ENCODE peak calls at places on chromosomes 6 and 20, in ten cellular contexts. F is IMR-90; V is prostate gland; Y is AG09309; N is fibroblast of mammary gland; U is A549; W is tibial artery; M is progenitor cell of endocrine pancreas; J is CD4-positive, alpha-beta T cell; E is nephron progenitor cell. A is an unnamed sample.

GRCh38 chr6:50091641-50092040 is 41.9 kb upstream of the DEFB112 start:
- DNase-seq in F (peak), V (no peak), Y (no peak), N (peak), U (no peak), W (no peak), M (no peak), J (no peak), E (no peak), A (no peak)

GRCh38 chr6:35327349-35328027 is 14.9 kb upstream of the PPARD start:
- DNase-seq in F (peak), V (peak), Y (no peak), N (peak), U (peak), W (no peak), M (peak), J (peak), E (peak), A (no peak)

GRCh38 chr20:46324960-46325703 is 16.8 kb upstream of the CDH22 start:
- DNase-seq in F (peak), V (no peak), Y (no peak), N (peak), U (peak), W (no peak), M (no peak), J (no peak), E (no peak), A (no peak)

GRCh38 chr6:166387642-166388325 is 5.0 kb upstream of the MPC1 start:
- DNase-seq in F (no peak), V (no peak), Y (no peak), N (no peak), U (no peak), W (no peak), M (no peak), J (no peak), E (no peak), A (no peak)

GRCh38 chr6:33609444-33610034 is 11.6 kb upstream of the ITPR3 start:
- DNase-seq in F (peak), V (no peak), Y (peak), N (peak), U (no peak), W (peak), M (no peak), J (no peak), E (no peak), A (no peak)

GRCh38 chr6:112029045-112029822 is 24.7 kb upstream of the CCN6 start:
- DNase-seq in F (peak), V (no peak), Y (no peak), N (peak), U (peak), W (no peak), M (peak), J (peak), E (peak), A (peak)

GRCh38 chr6:117818449-117818848 is 88.6 kb upstream of the SLC35F1 start:
- DNase-seq in F (no peak), V (no peak), Y (no peak), N (no peak), U (no peak), W (no peak), M (no peak), J (no peak), E (no peak), A (no peak)

GRCh38 chr20:58024241-58024721 is 204.2 kb downstream of the ANKRD60 start:
- DNase-seq in F (no peak), V (no peak), Y (no peak), N (no peak), U (no peak), W (no peak), M (no peak), J (no peak), E (no peak), A (no peak)

GRCh38 chr6:170553686-170554085 is 483 bp upstream of the TBP start:
- DNase-seq in F (peak), V (peak), Y (no peak), N (peak), U (no peak), W (no peak), M (no peak), J (no peak), E (no peak), A (peak)

GRCh38 chr20:60751826-60752225 is 500.2 kb upstream of the CDH4 start:
- DNase-seq in F (no peak), V (no peak), Y (no peak), N (no peak), U (no peak), W (no peak), M (no peak), J (no peak), E (no peak), A (no peak)

GRCh38 chr6:26269406-26270120 is 95.4 kb upstream of the BTN3A2 start:
- DNase-seq in F (no peak), V (no peak), Y (no peak), N (no peak), U (no peak), W (no peak), M (no peak), J (no peak), E (no peak), A (no peak)

DNA sequence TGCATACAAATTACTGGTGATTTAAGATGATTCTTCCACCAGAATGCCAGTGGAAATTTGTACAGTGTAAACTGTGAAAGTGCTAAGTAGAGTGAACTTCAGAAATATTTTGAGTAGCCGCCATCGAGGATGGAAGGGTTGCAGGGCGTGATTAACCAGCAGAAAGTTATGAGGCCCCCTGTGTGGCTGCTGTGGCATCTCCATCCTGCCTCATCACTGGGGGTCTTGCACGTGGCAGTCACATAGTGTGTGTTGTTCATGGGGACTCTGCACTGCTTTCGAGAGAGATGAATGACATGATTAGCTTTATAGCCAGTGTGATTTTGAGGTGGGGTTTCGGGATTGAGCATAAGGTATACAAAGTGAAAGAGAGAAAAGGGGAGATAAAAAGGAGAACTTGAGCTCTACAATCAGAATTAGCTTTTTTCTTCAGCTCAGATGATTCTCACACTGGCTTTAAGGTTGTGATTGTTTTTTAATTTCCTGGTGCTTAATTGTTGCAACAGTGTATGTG is 26.4 kb downstream of the KCTD20 start:
- DNase-seq in F (no peak), V (no peak), Y (no peak), N (no peak), U (no peak), W (no peak), M (no peak), J (no peak), E (no peak), A (no peak)
- TF ChIP-seq CTCF in F (no peak), V (no peak), Y (no peak), N (no peak), U (no peak), W (no peak), M (no peak), J (no peak), E (no peak), A (no peak)

GRCh38 chr6:30903236-30903635 is 4.8 kb upstream of the GTF2H4 start:
- DNase-seq in F (no peak), V (no peak), Y (no peak), N (no peak), U (no peak), W (no peak), M (no peak), J (no peak), E (no peak), A (no peak)

GRCh38 chr6:30912746-30913520 is 1.1 kb upstream of the VARS2 start:
- DNase-seq in F (no peak), V (no peak), Y (no peak), N (no peak), U (no peak), W (no peak), M (no peak), J (no peak), E (no peak), A (no peak)

GRCh38 chr6:30908700-30909099 is 693 bp downstream of the GTF2H4 start:
- DNase-seq in F (no peak), V (no peak), Y (no peak), N (no peak), U (no peak), W (no peak), M (no peak), J (no peak), E (no peak), A (no peak)

GRCh38 chr6:30902709-30903108 is 5.3 kb upstream of the GTF2H4 start:
- DNase-seq in F (no peak), V (no peak), Y (no peak), N (no peak), U (no peak), W (no peak), M (no peak), J (no peak), E (no peak), A (no peak)

GRCh38 chr6:30907758-30908591 is at the start of gene GTF2H4:
- DNase-seq in F (peak), V (peak), Y (peak), N (peak), U (peak), W (peak), M (peak), J (peak), E (peak), A (peak)
- TF ChIP-seq CTCF in F (no peak), V (no peak), Y (no peak), N (no peak), U (no peak), W (no peak), M (no peak), J (no peak), E (no peak), A (no peak)

GRCh38 chr6:130127195-130127594 is 95.6 kb downstream of the SAMD3 start:
- DNase-seq in F (no peak), V (no peak), Y (no peak), N (no peak), U (no peak), W (no peak), M (no peak), J (no peak), E (no peak), A (no peak)

GRCh38 chr6:130132286-130132701 is 90.5 kb downstream of the SAMD3 start:
- DNase-seq in F (no peak), V (no peak), Y (no peak), N (no peak), U (no peak), W (no peak), M (no peak), J (peak), E (no peak), A (no peak)

GRCh38 chr6:130134594-130134993 is 88.2 kb downstream of the SAMD3 start:
- DNase-seq in F (peak), V (no peak), Y (no peak), N (no peak), U (no peak), W (no peak), M (no peak), J (no peak), E (no peak), A (no peak)

DNA sequence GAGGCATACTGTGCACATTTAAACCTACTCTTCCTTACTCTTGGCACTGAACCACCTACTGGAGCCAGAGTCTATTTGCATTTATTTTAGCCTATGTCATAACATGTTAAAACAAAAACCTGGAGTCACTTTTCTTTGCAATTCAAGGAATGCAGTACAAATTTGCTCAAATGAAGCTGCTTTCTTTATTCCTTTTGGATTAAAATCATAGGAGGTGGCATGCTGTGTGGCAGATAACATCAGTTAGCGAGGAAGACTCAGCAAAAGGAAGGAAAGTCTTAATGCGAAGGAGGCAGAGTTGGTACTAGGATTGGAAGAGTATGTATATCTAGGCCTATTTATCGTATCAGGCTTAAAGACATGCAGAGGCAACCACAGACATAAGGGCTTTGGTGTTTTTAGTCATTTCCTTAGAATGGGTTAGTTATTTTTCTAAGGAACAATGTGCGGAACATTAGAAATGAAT is 92.9 kb downstream of the SAMD3 start:
- DNase-seq in F (peak), V (no peak), Y (no peak), N (no peak), U (no peak), W (no peak), M (no peak), J (no peak), E (no peak), A (peak)
- TF ChIP-seq CTCF in F (no peak), V (no peak), Y (no peak), N (no peak), U (no peak), W (no peak), M (no peak), J (no peak), E (no peak), A (no peak)

GRCh38 chr6:168636147-168636982 is 195.4 kb downstream of the SMOC2 start:
- DNase-seq in F (no peak), V (no peak), Y (no peak), N (no peak), U (no peak), W (no peak), M (no peak), J (no peak), E (no peak), A (no peak)
- TF ChIP-seq CTCF in F (no peak), V (no peak), Y (no peak), N (no peak), U (no peak), W (no peak), M (peak), J (no peak), E (no peak), A (no peak)

DNA sequence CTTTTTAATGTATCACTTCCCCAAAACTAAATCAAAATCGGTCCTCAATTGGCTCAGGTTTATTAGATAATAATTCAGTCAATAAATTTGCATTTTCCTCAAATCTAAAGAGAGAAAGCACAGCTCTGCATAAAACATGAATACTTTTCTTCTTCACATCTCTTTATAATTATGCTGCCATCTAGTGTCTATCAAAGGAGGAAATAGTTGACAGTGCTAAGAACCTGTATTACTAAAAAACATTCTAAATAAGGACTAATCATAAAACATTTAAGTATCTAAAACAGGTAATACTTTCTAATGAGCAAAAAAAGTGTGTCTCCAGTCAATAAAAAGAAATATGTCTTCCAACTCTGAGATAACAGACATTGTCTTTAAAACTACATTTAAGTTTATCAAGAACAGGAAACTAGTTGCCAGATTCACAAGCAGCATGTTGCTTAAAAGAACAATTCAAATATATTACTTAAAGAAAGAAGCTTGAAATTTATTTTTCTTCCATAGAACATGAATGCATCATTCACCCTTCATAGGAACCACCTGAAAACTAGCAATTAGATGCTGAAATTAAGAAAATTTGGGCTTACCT is 56.5 kb upstream of the DST start:
- DNase-seq in F (peak), V (no peak), Y (no peak), N (peak), U (no peak), W (no peak), M (no peak), J (no peak), E (no peak), A (no peak)
- TF ChIP-seq CTCF in F (peak), V (peak), Y (peak), N (peak), U (peak), W (peak), M (peak), J (peak), E (peak), A (peak)

DNA sequence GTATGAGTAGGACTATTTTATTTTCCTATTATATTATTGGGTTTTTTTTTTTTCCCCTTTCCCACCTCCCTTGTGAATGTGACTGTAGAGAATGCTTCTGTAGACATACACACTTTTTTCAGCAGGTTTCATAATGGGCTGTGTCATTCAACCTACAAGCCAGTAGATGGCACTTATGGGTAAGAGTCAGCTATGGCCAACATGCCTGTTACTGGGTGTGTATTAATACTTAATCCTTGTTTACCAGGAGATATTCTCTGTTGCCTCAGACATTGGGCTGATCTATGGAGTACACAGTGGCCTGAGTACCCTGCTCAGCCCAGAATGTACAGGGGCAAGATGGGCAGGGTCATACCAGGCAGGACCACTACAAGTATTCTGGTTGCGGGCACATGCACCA is 382.5 kb downstream of the EPHA7 start:
- DNase-seq in F (peak), V (no peak), Y (no peak), N (no peak), U (peak), W (no peak), M (no peak), J (no peak), E (no peak), A (peak)
- TF ChIP-seq CTCF in F (peak), V (peak), Y (no peak), N (peak), U (no peak), W (no peak), M (peak), J (no peak), E (peak), A (peak)

GRCh38 chr6:67694127-67694526 is 941.0 kb upstream of the ADGRB3 start:
- DNase-seq in F (no peak), V (no peak), Y (no peak), N (no peak), U (no peak), W (no peak), M (no peak), J (no peak), E (no peak), A (no peak)
- TF ChIP-seq CTCF in F (no peak), V (no peak), Y (no peak), N (no peak), U (no peak), W (no peak), M (peak), J (no peak), E (no peak), A (peak)